ENCODE peak calls at places on chromosomes 16 and 17, in five cellular contexts. O, K, B, V and A are unnamed samples.

GRCh38 chr16:67648764-67649407 is 3.9 kb downstream of the CARMIL2 start:
- DNase-seq in O (no peak), K (no peak), V (no peak), B (no peak), A (no peak)

GRCh38 chr17:9645858-9646555 is 690 bp downstream of the USP43 start:
- DNase-seq in O (peak; percentile 50), B (no peak), K (peak; percentile 39), V (no peak), A (peak; percentile 16)

GRCh38 chr17:49506282-49506681 is 11.2 kb downstream of the NGFR start:
- DNase-seq in K (no peak), V (no peak), O (no peak), B (no peak), A (no peak)

GRCh38 chr17:67107811-67108210 is 63.5 kb downstream of the CACNG1 start:
- DNase-seq in V (no peak), O (no peak), K (no peak), B (no peak), A (no peak)

GRCh38 chr16:27929818-27930217 is 133.7 kb downstream of the GSG1L start:
- DNase-seq in V (no peak), B (no peak), O (no peak), K (no peak), A (no peak)

GRCh38 chr17:15945493-15946209 is 721 bp downstream of the ADORA2B start:
- DNase-seq in O (peak; percentile 62), V (no peak), K (peak; percentile 36), B (peak; percentile 16), A (no peak)

GRCh38 chr17:34584805-34585416 is 5.5 kb downstream of the TMEM132E start:
- DNase-seq in B (peak; percentile 2), K (no peak), O (no peak), V (no peak), A (peak; percentile 18)

GRCh38 chr17:16529906-16530305 is 37.9 kb upstream of the LRRC75A start:
- DNase-seq in V (no peak), O (no peak), K (no peak), B (no peak), A (no peak)

GRCh38 chr17:45371414-45372324 is 54.8 kb upstream of the MAP3K14 start:
- DNase-seq in V (no peak), B (peak; percentile 96), K (peak; percentile 88), O (peak; percentile 94), A (no peak)

GRCh38 chr17:34988644-34989043 is 8.3 kb downstream of the LIG3 start:
- DNase-seq in O (no peak), V (no peak), B (no peak), K (no peak), A (no peak)

GRCh38 chr17:47330548-47330947 is 6.8 kb downstream of the EFCAB13 start:
- DNase-seq in K (no peak), B (no peak), V (no peak), O (no peak), A (no peak)

GRCh38 chr17:39800540-39800939 is 62.8 kb downstream of the GRB7 start:
- DNase-seq in V (no peak), O (no peak), K (no peak), B (no peak), A (peak; percentile 29)

GRCh38 chr16:50209548-50210265 is 56.6 kb downstream of the TENT4B start:
- DNase-seq in O (no peak), K (no peak), V (no peak), B (no peak), A (no peak)

DNA sequence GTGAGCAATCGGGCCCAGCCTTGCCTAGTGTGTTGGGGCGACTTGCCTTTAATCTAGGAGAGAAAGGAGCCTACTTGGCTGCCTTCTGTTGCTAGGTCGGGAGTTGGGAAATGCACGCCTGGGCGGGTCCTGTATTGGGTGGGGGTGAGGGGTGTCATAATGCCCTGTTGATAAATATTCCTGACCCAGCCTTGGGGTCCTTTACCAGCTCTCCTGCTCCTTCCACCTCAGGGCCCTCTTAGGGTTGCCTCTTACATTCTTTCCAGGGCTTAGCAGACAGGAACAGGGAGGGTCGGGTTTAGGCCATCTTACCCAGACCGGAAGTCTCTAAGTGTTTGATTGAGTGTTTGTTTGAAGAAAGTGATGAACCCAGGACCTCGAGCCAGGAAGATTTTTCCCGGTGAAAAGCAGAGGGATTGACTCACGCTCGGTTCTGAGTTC is 112.9 kb downstream of the SEC14L1 start:
- DNase-seq in O (peak; percentile 94), V (no peak), B (peak; percentile 81), K (no peak), A (no peak)
- H3K27ac ChIP-seq in O (no peak overlapping the region), V (no peak overlapping the region), B (peak overlapping the region; percentile 48), K (no peak overlapping the region), A (no peak overlapping the region)

DNA sequence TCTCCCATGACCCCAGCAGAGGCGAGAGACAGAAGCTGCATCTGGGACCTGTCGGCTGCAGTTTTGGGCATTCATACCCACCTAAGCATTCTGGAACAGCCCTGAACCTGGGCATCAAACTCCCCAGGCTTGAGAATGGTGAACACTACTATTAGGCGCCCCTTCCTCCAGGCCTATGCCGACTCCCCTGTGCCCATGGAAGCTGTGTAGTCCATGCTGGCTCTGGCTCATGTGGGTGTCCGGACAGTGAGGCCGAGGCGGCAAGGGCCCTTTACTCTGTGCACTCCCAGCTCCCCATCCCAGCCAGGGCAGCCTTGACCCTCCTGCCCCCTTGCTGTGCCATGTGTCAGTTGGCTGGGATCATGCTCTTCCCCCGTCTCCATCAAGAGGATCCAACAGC is 89.0 kb upstream of the TOB1 start:
- DNase-seq in V (no peak), O (no peak), B (no peak), K (no peak), A (no peak)
- H3K27ac ChIP-seq in V (no peak overlapping the region), O (peak overlapping the region; percentile 64), B (peak overlapping the region; percentile 73), K (peak overlapping the region; percentile 36), A (no peak overlapping the region)

DNA sequence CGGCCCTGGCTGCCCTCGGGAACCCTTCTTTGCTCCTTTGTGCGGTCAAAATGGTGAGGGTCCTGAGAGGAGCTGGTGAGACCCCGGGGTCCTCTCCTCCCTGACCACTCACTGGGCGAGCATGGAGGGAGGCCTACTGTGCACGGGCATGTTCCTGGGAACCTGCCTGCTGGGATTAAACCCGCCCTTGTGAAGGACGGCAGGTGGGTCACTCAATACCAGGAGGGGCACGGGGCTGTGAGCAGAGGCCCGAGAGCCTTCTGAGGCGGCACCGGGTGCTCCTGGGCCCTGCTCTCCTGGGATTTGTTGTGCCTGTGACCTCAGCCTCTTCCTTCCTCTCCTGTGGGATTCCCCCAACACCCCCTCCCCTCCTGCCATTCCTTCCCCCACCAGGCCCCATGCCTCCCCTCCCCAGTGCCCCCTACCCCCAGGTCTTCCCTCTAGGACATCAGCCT is 19.7 kb downstream of the METRNL start:
- DNase-seq in B (no peak), K (no peak), O (no peak), V (no peak), A (no peak)
- H3K27ac ChIP-seq in B (no peak overlapping the region), K (no peak overlapping the region), O (peak overlapping the region; percentile 46), V (no peak overlapping the region), A (no peak overlapping the region)

GRCh38 chr16:2663553-2664521 is 18.5 kb upstream of the KCTD5 start:
- DNase-seq in B (no peak), K (no peak), O (peak; percentile 60), V (no peak), A (peak; percentile 30)
- H3K27ac ChIP-seq in B (no peak overlapping the region), K (peak overlapping the region; percentile 75), O (no peak overlapping the region), V (peak overlapping the region; percentile 19), A (peak overlapping the region; percentile 64)

GRCh38 chr16:13378151-13378550 is 476.8 kb downstream of the SHISA9 start:
- DNase-seq in V (no peak), B (no peak), K (no peak), O (no peak), A (no peak)

GRCh38 chr16:13377143-13377542 is 475.7 kb downstream of the SHISA9 start:
- DNase-seq in V (no peak), K (no peak), O (no peak), B (no peak), A (no peak)

GRCh38 chr16:13376174-13376573 is 474.8 kb downstream of the SHISA9 start:
- DNase-seq in B (no peak), K (no peak), V (no peak), O (no peak), A (no peak)

GRCh38 chr16:13372421-13372820 is 471.0 kb downstream of the SHISA9 start:
- DNase-seq in B (no peak), O (no peak), V (no peak), K (no peak), A (no peak)
- H3K27ac ChIP-seq in B (no peak overlapping the region), O (no peak overlapping the region), V (no peak overlapping the region), K (no peak overlapping the region), A (no peak overlapping the region)

GRCh38 chr16:12319464-12320030 is 343.0 kb downstream of the SNX29 start:
- DNase-seq in K (no peak), V (no peak), O (no peak), B (no peak), A (no peak)
- H3K27ac ChIP-seq in K (no peak overlapping the region), V (no peak overlapping the region), O (peak overlapping the region; percentile 90), B (no peak overlapping the region), A (no peak overlapping the region)

GRCh38 chr16:64321881-64322280 is 800.0 kb downstream of the CDH11 start:
- DNase-seq in O (no peak), B (no peak), K (no peak), V (no peak), A (no peak)

GRCh38 chr16:64317601-64318000 is 804.3 kb downstream of the CDH11 start:
- DNase-seq in B (no peak), K (no peak), O (no peak), V (no peak), A (no peak)

GRCh38 chr16:64321066-64321465 is 800.8 kb downstream of the CDH11 start:
- DNase-seq in V (no peak), K (no peak), O (no peak), B (no peak), A (no peak)
- H3K27ac ChIP-seq in V (no peak overlapping the region), K (no peak overlapping the region), O (no peak overlapping the region), B (no peak overlapping the region), A (no peak overlapping the region)